ENCODE peak calls at places on chromosomes 5 and 9, in five cellular contexts. X is HFF-Myc, H is aorta, I is thyroid gland, B is left ventricle myocardium inferior. M is an unnamed sample.
A peak's percentile ranks its signal among the peaks of the same experiment; 100 is the strongest.

GRCh38 chr9:8025532-8025931 is 226.0 kb upstream of the DMAC1 start:
- DNase-seq in X (no peak), H (no peak), I (no peak), B (no peak), M (no peak)

GRCh38 chr9:14533867-14534650 is 159.2 kb downstream of the ZDHHC21 start:
- DNase-seq in X (no peak), B (no peak), I (no peak), H (no peak), M (no peak)

GRCh38 chr9:100455470-100455869 is 17.5 kb upstream of the TMEFF1 start:
- DNase-seq in X (no peak), H (no peak), I (no peak), B (no peak), M (no peak)

GRCh38 chr9:132446887-132447286 is 36.9 kb downstream of the CFAP77 start:
- DNase-seq in H (peak; percentile 28), I (no peak), B (no peak), X (no peak), M (no peak)

GRCh38 chr5:173301695-173302545 is 26.3 kb downstream of the STC2 start:
- DNase-seq in B (no peak), H (peak; percentile 52), I (no peak), X (no peak), M (no peak)

GRCh38 chr9:20512636-20513035 is 109.7 kb downstream of the MLLT3 start:
- DNase-seq in X (no peak), I (no peak), B (no peak), H (no peak), M (no peak)

GRCh38 chr5:178359738-178360137 is 127.1 kb upstream of the PHYKPL start:
- DNase-seq in I (no peak), X (no peak), B (no peak), H (peak; percentile 38), M (no peak)

GRCh38 chr9:37040508-37041127 is 6.5 kb upstream of the PAX5 start:
- DNase-seq in H (no peak), X (no peak), I (no peak), B (no peak), M (no peak)

GRCh38 chr9:107478805-107479204 is 10.8 kb downstream of the KLF4 start:
- DNase-seq in H (no peak), X (no peak), B (no peak), I (no peak), M (no peak)

GRCh38 chr9:109910616-109911568 is 130.9 kb downstream of the PALM2AKAP2 start:
- DNase-seq in B (no peak), I (no peak), H (no peak), X (peak; percentile 74), M (no peak)

GRCh38 chr5:180313677-180314076 is 21.8 kb upstream of the MAPK9 start:
- DNase-seq in X (no peak), H (no peak), B (peak; percentile 43), I (no peak), M (no peak)

GRCh38 chr5:83721878-83722779 is 1.5 kb upstream of the HAPLN1 start:
- DNase-seq in H (peak; percentile 90), B (peak; percentile 57), I (peak; percentile 53), X (no peak), M (no peak)

GRCh38 chr5:73447234-73448071 is 1.1 kb downstream of the FOXD1 start:
- DNase-seq in H (peak; percentile 81), I (no peak), X (no peak), B (no peak), M (peak; percentile 31)

GRCh38 chr9:113998529-113999255 is 79.4 kb downstream of the AMBP start:
- DNase-seq in I (no peak), X (no peak), B (no peak), H (peak; percentile 69), M (peak; percentile 15)

GRCh38 chr9:69168709-69169217 is 5.3 kb upstream of the TJP2 start:
- DNase-seq in X (no peak), I (peak; percentile 81), B (no peak), H (no peak), M (no peak)

GRCh38 chr5:54553659-54554207 is 36.2 kb downstream of the SNX18 start:
- DNase-seq in H (no peak), B (no peak), I (peak; percentile 79), X (no peak), M (no peak)

GRCh38 chr9:79695531-79696218 is 123.9 kb downstream of the TLE4 start:
- DNase-seq in B (no peak), X (no peak), H (no peak), I (no peak), M (no peak)

GRCh38 chr5:35172526-35172925 is 57.8 kb downstream of the PRLR start:
- DNase-seq in B (no peak), X (no peak), I (no peak), H (no peak), M (no peak)

GRCh38 chr5:74386571-74387334 is 253.8 kb downstream of the ENC1 start:
- DNase-seq in H (no peak), X (no peak), B (no peak), I (no peak), M (no peak)

GRCh38 chr5:57410374-57411320 is 72.0 kb downstream of the ACTBL2 start:
- DNase-seq in B (no peak), H (no peak), X (no peak), I (no peak), M (no peak)

GRCh38 chr5:145856285-145856818 is 16.5 kb downstream of the GRXCR2 start:
- DNase-seq in B (peak; percentile 30), X (no peak), I (peak; percentile 42), H (peak; percentile 82), M (no peak)

GRCh38 chr9:77648458-77649108 is 461 bp upstream of the GNA14 start:
- DNase-seq in H (peak; percentile 83), B (peak; percentile 64), X (no peak), I (peak; percentile 81), M (no peak)

GRCh38 chr9:3740690-3741419 is 215.1 kb upstream of the RFX3 start:
- DNase-seq in I (no peak), X (no peak), H (no peak), B (no peak), M (no peak)

GRCh38 chr5:97636766-97637165 is 453.7 kb upstream of the RIOK2 start:
- DNase-seq in X (no peak), H (no peak), I (no peak), B (no peak), M (no peak)

GRCh38 chr5:151664694-151665583 is 21.8 kb downstream of the SPARC start:
- DNase-seq in H (no peak), I (no peak), B (peak; percentile 51), X (peak; percentile 89), M (no peak)

GRCh38 chr9:21804336-21804735 is 1.9 kb downstream of the MTAP start:
- DNase-seq in I (no peak), X (no peak), B (no peak), H (no peak), M (no peak)

GRCh38 chr9:21804791-21805190 is 2.4 kb downstream of the MTAP start:
- DNase-seq in B (no peak), X (no peak), H (no peak), I (no peak), M (no peak)

GRCh38 chr9:21803674-21804048 is 1.2 kb downstream of the MTAP start:
- DNase-seq in B (no peak), X (no peak), H (no peak), I (no peak), M (no peak)

GRCh38 chr9:21810388-21810787 is 8.0 kb downstream of the MTAP start:
- DNase-seq in X (no peak), B (no peak), H (no peak), I (no peak), M (no peak)

GRCh38 chr9:21806644-21807043 is 4.2 kb downstream of the MTAP start:
- DNase-seq in X (no peak), H (no peak), B (peak; percentile 26), I (no peak), M (no peak)
- H3K4me3 ChIP-seq in X (no peak overlapping the region), H (no peak overlapping the region), B (no peak overlapping the region), I (no peak overlapping the region), M (no peak overlapping the region)

DNA sequence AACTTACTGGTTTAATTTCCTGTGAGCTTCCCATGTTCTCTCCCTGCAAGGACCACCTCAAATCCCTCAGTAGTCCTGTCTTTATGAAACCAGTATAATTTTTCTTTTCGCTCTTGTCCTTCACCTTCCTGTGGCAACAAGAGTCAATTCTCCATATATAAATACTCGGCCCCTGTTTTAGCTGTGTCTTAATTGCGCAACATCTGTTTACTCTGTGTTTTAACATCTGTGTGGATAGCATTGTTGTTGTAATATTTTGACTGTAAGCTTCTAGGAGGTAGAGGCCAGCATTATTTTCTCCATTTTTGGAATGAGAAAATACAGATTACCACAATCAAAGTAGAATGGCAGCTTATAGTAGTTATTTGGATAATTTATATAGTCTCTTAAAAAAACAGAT is 30.2 kb upstream of the CDKN2B start:
- DNase-seq in H (no peak), I (no peak), B (no peak), X (no peak), M (no peak)
- H3K4me3 ChIP-seq in H (no peak overlapping the region), I (no peak overlapping the region), B (no peak overlapping the region), X (no peak overlapping the region), M (no peak overlapping the region)

DNA sequence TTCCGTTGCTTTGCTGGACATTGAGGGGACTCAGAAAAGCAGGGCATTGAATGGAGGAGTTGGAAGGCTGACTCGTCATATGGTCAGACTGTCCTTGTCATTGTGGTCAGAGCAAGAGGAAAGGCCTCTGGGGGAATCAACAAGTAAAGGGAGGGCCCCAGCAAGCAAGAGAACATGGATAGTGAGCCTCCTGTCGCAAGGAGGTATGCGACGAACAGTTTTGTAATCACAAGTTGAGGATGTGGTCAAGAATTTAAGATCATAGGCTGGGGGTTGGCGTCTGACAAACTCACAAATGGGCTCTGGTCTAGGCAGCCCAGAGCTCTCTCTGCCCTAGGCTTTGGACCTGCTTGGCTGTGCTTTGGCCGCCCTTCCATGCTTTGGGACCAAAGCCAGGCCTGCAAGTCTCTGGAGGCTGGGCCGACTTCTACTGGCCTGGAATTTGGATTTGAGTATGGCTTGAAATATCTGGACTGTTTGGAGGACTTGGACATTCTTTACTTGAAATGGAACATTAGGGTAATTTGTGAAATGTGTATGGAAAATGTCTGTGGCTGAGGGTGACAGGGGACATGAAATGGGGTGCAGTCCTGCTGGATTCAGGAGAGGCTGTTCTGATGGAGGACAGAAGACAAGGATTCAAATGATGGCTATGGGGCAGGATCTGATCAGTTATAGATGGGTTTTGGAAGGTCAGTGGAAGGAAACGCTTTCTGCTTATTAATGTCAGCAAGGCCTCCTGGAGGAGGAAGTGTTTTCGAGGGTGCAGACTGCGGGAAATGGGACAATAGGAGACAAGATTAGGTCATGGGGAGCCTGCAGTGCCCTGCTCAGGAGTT is 19.2 kb upstream of the NDST1 start:
- DNase-seq in B (peak; percentile 80), H (peak; percentile 93), I (peak; percentile 91), X (no peak), M (no peak)
- H3K4me3 ChIP-seq in B (peak overlapping the region; percentile 93), H (no peak overlapping the region), I (no peak overlapping the region), X (peak overlapping the region; percentile 74), M (no peak overlapping the region)

GRCh38 chr5:14156611-14157493 is 13.7 kb downstream of the TRIO start:
- DNase-seq in X (peak; percentile 86), I (no peak), B (no peak), H (no peak), M (no peak)

GRCh38 chr5:14155730-14156129 is 12.6 kb downstream of the TRIO start:
- DNase-seq in I (no peak), X (no peak), H (no peak), B (no peak), M (no peak)

GRCh38 chr5:14153071-14153864 is 10.1 kb downstream of the TRIO start:
- DNase-seq in X (no peak), H (no peak), B (no peak), I (no peak), M (no peak)

GRCh38 chr5:14155075-14155474 is 11.9 kb downstream of the TRIO start:
- DNase-seq in I (no peak), H (no peak), B (no peak), X (no peak), M (no peak)

GRCh38 chr5:14153932-14154646 is 10.9 kb downstream of the TRIO start:
- DNase-seq in B (peak; percentile 71), I (peak; percentile 10), X (no peak), H (peak; percentile 89), M (no peak)
- H3K4me3 ChIP-seq in B (peak overlapping the region; percentile 41), I (no peak overlapping the region), X (peak overlapping the region; percentile 10), H (no peak overlapping the region), M (no peak overlapping the region)